ENCODE peak calls at places on chromosomes 16 and 17, in seven cellular contexts. T, R, Q, F, V, Y and W are unnamed samples.

GRCh38 chr17:57823469-57824401 is 26.1 kb downstream of the MRPS23 start:
- DNase-seq in T (no peak), R (no peak), Q (peak; percentile 32), F (no peak), V (no peak), Y (no peak), W (peak; percentile 66)

GRCh38 chr16:29815032-29815721 is 775 bp upstream of the PAGR1 start:
- DNase-seq in T (no peak), R (peak; percentile 64), Q (peak; percentile 55), F (peak; percentile 76), V (peak; percentile 50), Y (no peak), W (no peak)

GRCh38 chr16:85303354-85303883 is 191.1 kb upstream of the CIBAR2 start:
- DNase-seq in T (no peak), R (peak; percentile 94), Q (peak; percentile 80), F (peak; percentile 84), V (peak; percentile 66), Y (peak; percentile 77), W (peak; percentile 73)

GRCh38 chr16:70765491-70765890 is 35.5 kb downstream of the VAC14 start:
- DNase-seq in T (no peak), R (no peak), Q (no peak), F (no peak), V (no peak), Y (no peak), W (no peak)

GRCh38 chr17:5592382-5592781 is 8.1 kb upstream of the NLRP1 start:
- DNase-seq in T (no peak), R (peak; percentile 45), Q (peak; percentile 69), F (no peak), V (no peak), Y (no peak), W (no peak)

GRCh38 chr17:14815079-14815478 is 450.0 kb downstream of the PMP22 start:
- DNase-seq in T (no peak), R (no peak), Q (no peak), F (no peak), V (no peak), Y (no peak), W (no peak)

GRCh38 chr16:4850211-4850610 is 2.9 kb downstream of the UBN1 start:
- DNase-seq in T (no peak), R (no peak), Q (no peak), F (no peak), V (no peak), Y (no peak), W (no peak)

GRCh38 chr16:13307255-13307654 is 405.9 kb downstream of the SHISA9 start:
- DNase-seq in T (no peak), R (no peak), Q (no peak), F (no peak), V (no peak), Y (no peak), W (no peak)

GRCh38 chr17:82752371-82753200 is 721 bp downstream of the TBCD start:
- DNase-seq in T (no peak), R (peak; percentile 71), Q (peak; percentile 53), F (peak; percentile 76), V (no peak), Y (peak; percentile 38), W (peak; percentile 51)

GRCh38 chr16:80298676-80299075 is 242.1 kb upstream of the DYNLRB2 start:
- DNase-seq in T (no peak), R (no peak), Q (no peak), F (no peak), V (no peak), Y (no peak), W (no peak)

GRCh38 chr17:17698869-17699351 is 17.7 kb downstream of the RAI1 start:
- DNase-seq in T (no peak), R (peak; percentile 69), Q (peak; percentile 57), F (no peak), V (no peak), Y (no peak), W (peak; percentile 45)

GRCh38 chr17:28532063-28532960 is 20.1 kb downstream of the UNC119 start:
- DNase-seq in T (no peak), R (no peak), Q (no peak), F (no peak), V (no peak), Y (no peak), W (peak; percentile 39)

GRCh38 chr17:75617218-75617617 is 16.0 kb upstream of the SMIM5 start:
- DNase-seq in T (no peak), R (no peak), Q (no peak), F (no peak), V (no peak), Y (no peak), W (no peak)

GRCh38 chr16:4376126-4376819 is 4.6 kb downstream of the VASN start:
- DNase-seq in T (peak; percentile 76), R (no peak), Q (peak; percentile 4), F (peak; percentile 94), V (peak; percentile 91), Y (peak; percentile 94), W (no peak)

GRCh38 chr17:18002171-18002570 is 29.5 kb downstream of the DRC3 start:
- DNase-seq in T (no peak), R (no peak), Q (no peak), F (no peak), V (no peak), Y (no peak), W (no peak)

GRCh38 chr16:29702307-29702706 is 23.3 kb downstream of the QPRT start:
- DNase-seq in T (no peak), R (no peak), Q (no peak), F (no peak), V (no peak), Y (no peak), W (peak; percentile 17)

GRCh38 chr17:13158511-13159240 is 140.8 kb upstream of the ELAC2 start:
- DNase-seq in T (no peak), R (no peak), Q (no peak), F (no peak), V (no peak), Y (no peak), W (no peak)

GRCh38 chr17:82678265-82678891 is 20.1 kb downstream of the RAB40B start:
- DNase-seq in T (no peak), R (no peak), Q (no peak), F (no peak), V (no peak), Y (no peak), W (no peak)

GRCh38 chr17:15388356-15389046 is 47.1 kb upstream of the TEKT3 start:
- DNase-seq in T (no peak), R (no peak), Q (no peak), F (no peak), V (no peak), Y (no peak), W (no peak)

GRCh38 chr16:55842369-55843104 is 9.6 kb upstream of the CES1 start:
- DNase-seq in T (no peak), R (no peak), Q (peak; percentile 74), F (no peak), V (no peak), Y (no peak), W (peak; percentile 25)

GRCh38 chr17:61214753-61215152 is 184.9 kb upstream of the TBX2 start:
- DNase-seq in T (no peak), R (no peak), Q (no peak), F (no peak), V (no peak), Y (no peak), W (no peak)

GRCh38 chr16:2769675-2770056 is 7.4 kb downstream of the ELOB start:
- DNase-seq in T (no peak), R (peak; percentile 49), Q (no peak), F (peak; percentile 80), V (no peak), Y (no peak), W (peak; percentile 5)

GRCh38 chr16:4687416-4687815 is 5.9 kb upstream of the NUDT16L1 start:
- DNase-seq in T (no peak), R (no peak), Q (no peak), F (no peak), V (no peak), Y (no peak), W (no peak)

GRCh38 chr17:55770220-55770870 is 19.5 kb downstream of the PCTP start:
- DNase-seq in T (no peak), R (no peak), Q (peak; percentile 65), F (no peak), V (no peak), Y (no peak), W (no peak)

GRCh38 chr17:11853321-11854151 is 143.7 kb downstream of the ZNF18 start:
- DNase-seq in T (no peak), R (no peak), Q (no peak), F (no peak), V (no peak), Y (no peak), W (no peak)

DNA sequence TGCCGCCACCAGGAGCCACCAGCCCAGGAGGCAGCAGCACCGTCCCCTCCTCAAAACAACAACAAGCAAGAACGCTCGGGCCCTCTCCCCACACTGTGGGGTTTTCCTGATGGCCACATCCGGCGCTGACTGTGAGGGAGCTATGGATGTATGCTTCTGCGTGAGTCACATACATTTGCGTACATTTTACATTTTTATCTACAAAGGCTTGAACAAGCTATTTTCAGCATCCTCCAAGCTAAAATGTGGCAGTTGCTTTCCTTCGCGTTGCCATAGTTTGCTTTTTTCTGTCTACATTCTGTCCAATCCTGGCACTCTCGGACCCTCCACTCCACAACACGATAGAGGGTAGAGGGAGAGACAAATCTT is 2.0 kb upstream of the ABR start:
- DNase-seq in T (no peak), R (no peak), Q (no peak), F (no peak), V (no peak), Y (no peak), W (no peak)
- H3K4me3 ChIP-seq in T (no peak overlapping the region), R (no peak overlapping the region), Q (no peak overlapping the region), F (no peak overlapping the region), V (no peak overlapping the region), Y (no peak overlapping the region), W (no peak overlapping the region)

DNA sequence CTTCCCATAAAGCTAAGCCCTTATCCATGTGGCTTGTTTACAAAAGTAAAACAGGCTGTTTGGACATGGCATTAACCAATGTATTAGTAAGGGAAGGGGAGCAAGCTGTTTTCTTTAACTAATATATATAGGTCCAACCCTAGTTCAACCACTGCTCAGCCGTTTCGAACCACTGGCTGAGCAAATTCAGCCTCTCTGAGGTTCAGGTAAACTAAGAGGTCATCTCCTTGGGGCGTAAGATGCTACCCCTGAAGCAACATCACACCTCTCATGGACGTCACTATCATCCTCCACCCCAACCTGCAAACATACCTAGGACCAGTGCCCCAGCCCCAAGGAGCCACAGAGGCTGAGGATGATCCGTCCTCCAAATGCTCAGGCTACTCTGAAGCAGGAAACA is 45.2 kb downstream of the ANKRD11 start:
- DNase-seq in T (no peak), R (no peak), Q (no peak), F (no peak), V (no peak), Y (no peak), W (no peak)
- H3K27ac ChIP-seq in T (peak overlapping the region; percentile 90), R (no peak overlapping the region), Q (no peak overlapping the region), F (no peak overlapping the region), V (no peak overlapping the region), Y (no peak overlapping the region), W (no peak overlapping the region)

DNA sequence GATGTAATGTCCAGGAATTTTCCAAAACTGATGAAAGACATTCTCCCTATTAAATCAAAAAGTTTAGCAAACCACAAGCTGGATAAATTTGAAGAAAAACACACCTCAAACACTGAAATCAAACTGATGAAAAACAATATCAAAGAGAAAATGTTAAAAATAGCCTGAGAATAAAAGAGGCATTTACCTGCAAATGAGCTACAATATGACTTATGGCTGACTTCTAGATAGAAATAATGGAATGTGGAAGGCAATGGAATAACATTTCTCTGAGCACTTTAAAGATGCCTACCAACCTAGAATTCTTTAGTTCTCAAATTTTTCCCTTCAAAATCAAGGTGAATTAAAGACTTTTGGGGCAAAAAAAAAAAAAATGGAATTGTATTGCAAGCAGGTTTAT is 52.4 kb upstream of the HSBP1 start:
- DNase-seq in T (no peak), R (no peak), Q (no peak), F (no peak), V (no peak), Y (no peak), W (no peak)
- H3K27me3 ChIP-seq in T (no peaks in the 10 kb centered on the region), R (no peaks in the 10 kb centered on the region), Q (no peaks in the 10 kb centered on the region), F (no peaks in the 10 kb centered on the region), V (no peaks in the 10 kb centered on the region), Y (no peaks in the 10 kb centered on the region), W (no peaks in the 10 kb centered on the region)

GRCh38 chr17:78492116-78492799 is 84.9 kb downstream of the DNAH17 start:
- DNase-seq in T (no peak), R (no peak), Q (no peak), F (no peak), V (no peak), Y (no peak), W (peak; percentile 55)
- H3K4me3 ChIP-seq in T (no peak overlapping the region), R (no peak overlapping the region), Q (no peak overlapping the region), F (no peak overlapping the region), V (no peak overlapping the region), Y (no peak overlapping the region), W (no peak overlapping the region)